ENCODE peak calls at places on chromosomes 16 and 17, in seven cellular contexts. L is psoas muscle, H is colonic mucosa, D is stomach, V is sigmoid colon, G is thoracic aorta, S is body of pancreas. B is an unnamed sample. For H3K4me1 and H3K9me3, the result is how much of the 10 kb centered on the place peaks cover.

GRCh38 chr17:43427362-43428043 is 28.7 kb downstream of the ARL4D start:
- DNase-seq in L (no peak), H (no peak), D (peak), V (no peak), G (no peak), S (peak), B (no peak)

GRCh38 chr16:12021578-12022265 is 45.2 kb downstream of the SNX29 start:
- DNase-seq in L (no peak), H (no peak), D (no peak), V (no peak), G (no peak), S (no peak), B (no peak)

GRCh38 chr17:61406871-61407210 is 7.2 kb downstream of the TBX2 start:
- DNase-seq in L (no peak), H (no peak), D (no peak), V (peak), G (no peak), S (no peak), B (peak)

GRCh38 chr16:70775399-70775798 is 25.6 kb downstream of the VAC14 start:
- DNase-seq in L (no peak), H (no peak), D (no peak), V (no peak), G (no peak), S (no peak), B (no peak)

GRCh38 chr16:3461120-3461519 is 17.6 kb downstream of the NAA60 start:
- DNase-seq in L (no peak), H (no peak), D (no peak), V (no peak), G (no peak), S (no peak), B (no peak)

GRCh38 chr16:68643847-68644246 is 1.3 kb upstream of the CDH3 start:
- DNase-seq in L (no peak), H (no peak), D (no peak), V (no peak), G (no peak), S (no peak), B (no peak)

GRCh38 chr16:22946433-22946832 is 132.5 kb downstream of the HS3ST2 start:
- DNase-seq in L (no peak), H (no peak), D (no peak), V (no peak), G (no peak), S (no peak), B (no peak)

GRCh38 chr17:50909765-50910661 is 43.9 kb upstream of the TOB1 start:
- DNase-seq in L (no peak), H (no peak), D (no peak), V (no peak), G (no peak), S (no peak), B (no peak)

GRCh38 chr16:57383276-57384247 is 11.3 kb downstream of the CX3CL1 start:
- DNase-seq in L (no peak), H (peak), D (no peak), V (no peak), G (no peak), S (no peak), B (no peak)

GRCh38 chr17:35515027-35515426 is 22.5 kb downstream of the SLFN12L start:
- DNase-seq in L (no peak), H (no peak), D (no peak), V (no peak), G (no peak), S (no peak), B (no peak)

GRCh38 chr16:19062706-19063105 is 4.7 kb upstream of the COQ7 start:
- DNase-seq in L (no peak), H (no peak), D (no peak), V (no peak), G (no peak), S (no peak), B (no peak)

DNA sequence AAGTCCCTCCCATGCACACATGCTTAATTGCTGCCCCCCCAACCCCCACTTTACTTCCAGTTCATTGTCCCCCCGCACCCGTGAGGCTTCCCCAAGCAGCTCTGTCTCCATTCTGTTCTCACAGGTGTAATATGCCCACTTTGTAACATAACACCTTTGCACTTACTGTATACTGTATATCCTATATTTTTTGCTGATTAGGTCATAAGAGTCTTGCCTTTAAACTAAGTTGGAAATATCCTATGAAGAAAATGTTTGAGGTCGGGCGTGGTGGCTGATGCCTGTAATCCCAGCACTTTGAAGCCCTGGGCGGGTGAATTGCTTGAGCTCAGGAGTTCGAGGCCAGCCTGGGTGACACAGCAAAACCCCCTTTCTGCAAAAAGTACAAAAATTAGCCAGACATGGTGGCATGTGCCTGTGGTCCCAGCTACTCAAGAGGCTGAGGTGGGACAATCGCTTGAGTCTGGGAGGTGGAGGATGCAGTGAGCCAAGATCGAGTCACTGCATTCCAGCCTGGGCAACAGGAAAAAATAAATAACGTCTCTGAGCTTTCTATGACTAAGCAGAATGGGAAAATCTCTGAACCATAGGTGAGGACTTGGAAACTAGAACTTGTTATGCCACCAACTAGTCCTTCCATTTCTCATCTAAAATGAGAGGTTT is 76.1 kb downstream of the TNRC6C start:
- DNase-seq in L (no peak), H (no peak), D (no peak), V (no peak), G (no peak), S (no peak), B (no peak)
- H3K4me1 ChIP-seq in L (under half), H (under half), D (under half), V (under half), G (under half), S (under half), B (under half)

GRCh38 chr17:80991645-80992076 is at the start of gene CHMP6:
- DNase-seq in L (peak), H (peak), D (peak), V (peak), G (no peak), S (peak), B (peak)
- TF ChIP-seq CTCF in L (peak), H (no peak), D (no peak), V (no peak), G (no peak), S (no peak), B (no peak)

DNA sequence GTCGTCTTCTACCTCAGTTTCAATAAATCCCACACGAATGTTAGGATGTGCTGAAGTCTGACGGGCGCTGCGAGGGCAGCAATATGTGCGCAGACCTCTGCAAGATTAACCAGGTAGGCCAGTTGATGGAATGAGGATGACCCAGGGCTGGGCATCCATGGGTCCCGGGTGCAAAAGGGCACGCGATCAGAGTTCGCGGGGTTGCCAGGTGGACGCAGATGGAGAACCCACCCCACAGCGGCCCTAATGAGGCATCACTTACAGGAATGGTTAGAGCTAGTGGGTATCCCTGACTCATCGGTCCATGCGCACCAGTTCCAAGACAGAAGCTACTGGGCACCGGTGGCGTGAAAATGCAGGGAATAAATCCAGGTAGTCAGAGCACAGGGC is 2116.0 kb downstream of the TP53TG3F start:
- DNase-seq in L (no peak), H (no peak), D (no peak), V (no peak), G (no peak), S (no peak), B (no peak)
- H3K9me3 ChIP-seq in L (under half), H (under half), D (under half), V (under half), G (under half), S (under half), B (under half)

GRCh38 chr17:57871863-57872262 is 22.0 kb upstream of the MRPS23 start:
- DNase-seq in L (no peak), H (no peak), D (no peak), V (no peak), G (no peak), S (no peak), B (no peak)

GRCh38 chr17:57874058-57874419 is 24.2 kb upstream of the MRPS23 start:
- DNase-seq in L (no peak), H (no peak), D (no peak), V (no peak), G (no peak), S (no peak), B (no peak)

GRCh38 chr17:57871155-57871554 is 21.3 kb upstream of the MRPS23 start:
- DNase-seq in L (no peak), H (no peak), D (no peak), V (no peak), G (no peak), S (no peak), B (no peak)

GRCh38 chr17:57873261-57874057 is 23.6 kb upstream of the MRPS23 start:
- DNase-seq in L (no peak), H (no peak), D (no peak), V (no peak), G (no peak), S (no peak), B (no peak)

DNA sequence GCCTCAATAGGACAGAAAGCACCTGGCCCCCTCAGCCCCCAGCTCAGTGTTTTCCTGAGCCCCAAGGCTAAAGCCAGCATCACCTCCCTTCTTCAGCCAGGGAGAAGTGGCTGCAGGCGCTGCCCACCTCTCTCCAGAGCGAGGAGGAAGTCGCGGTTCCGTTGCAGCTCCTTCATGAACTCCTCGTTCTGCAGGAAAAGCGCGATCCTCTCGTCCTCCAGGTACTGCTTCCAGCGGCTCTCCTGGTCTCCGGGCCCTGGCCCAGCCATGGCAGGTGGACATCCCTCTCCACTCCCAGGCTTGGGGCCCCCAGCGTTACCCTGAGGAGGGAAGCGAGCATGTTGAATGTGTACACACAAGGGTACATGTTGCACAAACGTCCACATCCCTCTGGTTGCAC is 22.7 kb upstream of the MRPS23 start:
- DNase-seq in L (no peak), H (no peak), D (no peak), V (no peak), G (no peak), S (no peak), B (no peak)
- H3K4me1 ChIP-seq in L (half or more), H (under half), D (half or more), V (half or more), G (half or more), S (under half), B (under half)

DNA sequence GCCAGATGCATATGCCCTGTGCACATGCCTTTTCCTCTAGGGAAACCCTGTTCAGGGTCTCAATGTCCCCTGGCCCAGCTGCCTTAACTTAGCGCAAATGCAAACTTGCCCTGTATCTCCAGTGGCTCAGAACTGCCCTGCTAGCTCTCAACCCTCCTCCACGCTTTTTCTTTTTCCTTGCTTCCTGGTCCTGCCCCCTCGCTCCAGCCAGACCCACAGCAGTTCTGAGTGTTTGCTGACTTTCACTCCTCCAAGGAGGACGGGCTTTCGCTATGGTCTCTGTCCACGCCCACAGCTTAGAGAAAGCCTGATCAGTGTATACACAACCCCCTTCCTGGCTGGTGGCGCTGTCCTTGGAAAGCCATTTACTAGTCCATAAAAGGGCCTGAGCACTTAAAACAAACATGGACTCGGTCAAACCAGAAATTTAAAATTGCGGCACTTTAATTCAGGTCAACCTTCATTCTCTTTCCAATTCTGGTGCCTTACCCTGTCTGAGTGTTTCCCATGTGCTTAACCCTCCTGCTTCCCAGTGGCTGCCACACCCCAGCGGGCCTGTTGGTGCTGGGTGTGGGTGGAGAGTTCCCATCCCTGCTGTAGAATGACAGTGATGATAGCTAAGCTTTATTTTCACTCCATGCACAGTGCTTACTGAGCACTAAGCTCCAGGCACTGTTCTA is 15.6 kb upstream of the TMEM98 start:
- DNase-seq in L (no peak), H (peak), D (peak), V (peak), G (peak), S (peak), B (peak)
- TF ChIP-seq CTCF in L (no peak), H (no peak), D (no peak), V (no peak), G (no peak), S (no peak), B (peak)

DNA sequence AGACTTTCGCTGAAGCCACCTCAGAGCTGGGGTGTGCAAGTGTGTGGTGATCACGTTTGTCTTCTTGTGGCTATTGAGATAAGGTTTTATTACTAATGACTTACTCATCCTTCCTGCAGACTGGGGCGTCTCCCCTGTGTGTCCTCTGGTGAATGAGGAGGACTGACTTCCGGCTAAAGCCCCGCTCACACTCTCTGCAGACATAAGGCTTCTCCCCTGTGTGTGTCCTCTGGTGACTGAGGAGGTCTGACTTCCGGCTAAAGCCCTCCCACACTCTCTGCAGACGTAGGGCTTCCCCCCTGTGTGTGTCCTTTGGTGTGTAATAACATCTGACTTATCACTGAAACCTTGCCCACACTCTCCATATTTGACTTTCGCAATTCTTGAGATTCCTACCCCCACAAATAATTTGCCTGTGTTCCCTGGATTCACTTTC is 19.4 kb downstream of the PRDM7 start:
- DNase-seq in L (no peak), H (no peak), D (no peak), V (no peak), G (no peak), S (no peak), B (no peak)
- H3K9me3 ChIP-seq in L (under half), H (under half), D (under half), V (under half), G (under half), S (under half), B (under half)

DNA sequence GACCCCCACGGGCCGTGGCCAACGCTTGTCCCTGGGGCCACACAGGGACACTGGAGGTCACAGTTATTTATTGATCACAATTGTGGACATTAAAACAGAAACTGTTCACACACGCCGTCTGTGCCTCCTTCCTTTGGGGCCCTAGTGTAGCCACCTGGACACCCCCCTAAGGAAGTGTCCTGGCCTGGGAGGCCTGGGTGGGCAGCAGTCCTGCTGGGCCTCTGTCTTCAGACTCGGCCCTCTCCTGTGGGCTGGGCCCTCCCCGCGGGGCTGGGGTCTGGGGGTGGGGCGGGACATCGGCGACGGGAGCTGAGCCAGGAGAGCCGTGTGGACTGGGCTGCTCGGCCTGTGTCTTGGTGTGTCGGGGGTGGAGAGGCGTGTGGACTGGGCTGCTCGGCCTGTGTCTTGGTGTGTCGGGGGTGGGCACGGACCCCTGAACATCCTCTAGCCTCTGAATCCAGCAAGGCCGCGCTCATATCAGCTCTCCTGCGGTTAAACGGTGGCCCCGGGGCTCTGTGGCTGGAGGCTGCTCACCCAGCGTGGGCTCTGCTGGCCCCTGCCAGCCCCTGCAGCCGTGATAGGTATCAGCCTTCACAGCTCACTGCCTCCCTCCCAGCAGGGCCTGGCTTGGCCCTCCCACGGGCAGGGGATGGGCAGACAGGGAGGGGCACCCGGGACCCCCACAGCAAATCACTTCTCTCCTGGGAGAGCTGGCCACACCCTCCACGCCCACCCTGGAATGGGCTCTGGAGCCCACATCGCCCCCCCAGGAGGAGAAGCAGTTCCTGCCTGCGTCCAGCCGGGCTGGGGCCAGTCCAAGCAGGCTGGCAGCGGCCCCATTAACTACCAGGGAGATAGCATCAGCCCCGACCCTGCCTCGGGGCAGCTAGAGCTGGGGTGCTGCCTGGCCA is 1.1 kb upstream of the NHLRC4 start:
- DNase-seq in L (no peak), H (no peak), D (no peak), V (no peak), G (no peak), S (no peak), B (no peak)
- H3K4me1 ChIP-seq in L (under half), H (under half), D (half or more), V (under half), G (under half), S (under half), B (under half)

GRCh38 chr17:142876-143784 is 5.8 kb downstream of the SCGB1C2 start:
- DNase-seq in L (no peak), H (peak), D (no peak), V (peak), G (no peak), S (peak), B (peak)

GRCh38 chr17:145671-146541 is 8.5 kb downstream of the SCGB1C2 start:
- DNase-seq in L (peak), H (peak), D (peak), V (peak), G (no peak), S (peak), B (peak)

GRCh38 chr17:142102-142661 is 4.8 kb downstream of the SCGB1C2 start:
- DNase-seq in L (peak), H (peak), D (peak), V (peak), G (no peak), S (peak), B (peak)

GRCh38 chr17:144936-145670 is 7.7 kb downstream of the SCGB1C2 start:
- DNase-seq in L (no peak), H (peak), D (peak), V (peak), G (no peak), S (no peak), B (peak)

DNA sequence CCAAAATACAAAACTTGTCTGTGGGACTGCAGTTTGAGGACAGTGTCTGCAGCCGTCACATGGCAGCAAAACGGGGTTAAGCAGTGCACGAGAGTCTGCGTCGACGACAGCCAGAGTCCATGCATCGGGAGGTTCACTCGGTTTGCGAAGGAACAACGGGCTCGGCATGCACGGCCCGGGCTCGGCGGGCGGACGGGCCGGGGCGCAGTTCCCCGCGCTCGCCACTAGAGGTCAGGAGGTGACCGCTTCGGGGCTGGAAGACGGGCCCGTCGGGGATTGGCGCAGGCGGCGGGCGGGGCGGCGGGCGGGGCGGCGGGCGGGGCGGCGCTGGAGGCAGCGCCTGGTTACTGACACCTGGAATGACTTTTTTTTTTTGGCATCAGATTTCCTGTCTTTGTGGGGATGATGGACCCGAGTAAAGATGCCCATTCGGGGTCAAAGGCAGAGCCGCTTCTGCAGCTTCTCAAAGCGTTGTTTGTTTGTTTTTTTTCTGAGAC is 6.5 kb downstream of the SCGB1C2 start:
- DNase-seq in L (peak), H (peak), D (peak), V (peak), G (no peak), S (peak), B (peak)
- TF ChIP-seq CTCF in L (peak), H (peak), D (no peak), V (peak), G (peak), S (peak), B (peak)

GRCh38 chr16:88284626-88285513 is 97.9 kb upstream of the ZNF469 start:
- DNase-seq in L (no peak), H (no peak), D (no peak), V (no peak), G (no peak), S (no peak), B (no peak)
- H3K9me3 ChIP-seq in L (under half), H (under half), D (under half), V (under half), G (under half), S (under half), B (under half)

B was measured in upper lobe of right lung.